ENCODE peak calls at places on chromosomes 16 and 17, in six cellular contexts. Q is body of pancreas, B is nephron progenitor cell, H is MCF 10A, M is transverse colon, V is HFFc6. X is an unnamed sample.

GRCh38 chr17:79742951-79743476 is 12.3 kb downstream of the ENPP7 start:
- DNase-seq in Q (no peak), B (no peak), H (no peak), M (no peak), V (no peak), X (no peak)

GRCh38 chr16:725463-726187 is 618 bp downstream of the CCDC78 start:
- DNase-seq in Q (no peak), B (no peak), H (no peak), M (no peak), V (no peak), X (no peak)

GRCh38 chr17:74862108-74862901 is 2.6 kb upstream of the GRIN2C start:
- DNase-seq in Q (no peak), B (peak), H (peak), M (peak), V (no peak), X (peak)

GRCh38 chr17:11730747-11731146 is 132.5 kb downstream of the DNAH9 start:
- DNase-seq in Q (no peak), B (no peak), H (no peak), M (no peak), V (no peak), X (no peak)

GRCh38 chr17:27226611-27227234 is 67.2 kb upstream of the WSB1 start:
- DNase-seq in Q (no peak), B (no peak), H (peak), M (no peak), V (peak), X (no peak)

GRCh38 chr16:58652741-58653140 is 23.1 kb upstream of the CNOT1 start:
- DNase-seq in Q (no peak), B (peak), H (peak), M (no peak), V (peak), X (no peak)

GRCh38 chr16:12339686-12340085 is 363.2 kb downstream of the SNX29 start:
- DNase-seq in Q (no peak), B (no peak), H (no peak), M (no peak), V (peak), X (no peak)

GRCh38 chr17:3167574-3167973 is 29.7 kb upstream of the OR1A2 start:
- DNase-seq in Q (peak), B (no peak), H (no peak), M (no peak), V (no peak), X (no peak)

GRCh38 chr17:4438162-4438944 is 4.6 kb downstream of the SPNS3 start:
- DNase-seq in Q (no peak), B (no peak), H (no peak), M (no peak), V (no peak), X (no peak)

GRCh38 chr16:29012913-29013641 is 28.2 kb downstream of the LAT start:
- DNase-seq in Q (no peak), B (no peak), H (no peak), M (no peak), V (no peak), X (no peak)

GRCh38 chr16:80024443-80024842 is 423.9 kb upstream of the MAF start:
- DNase-seq in Q (no peak), B (no peak), H (no peak), M (no peak), V (no peak), X (no peak)

GRCh38 chr16:68526143-68526781 is 12.8 kb upstream of the ZFP90 start:
- DNase-seq in Q (no peak), B (no peak), H (no peak), M (no peak), V (no peak), X (no peak)

GRCh38 chr17:50976951-50977472 is 110.9 kb upstream of the TOB1 start:
- DNase-seq in Q (no peak), B (no peak), H (no peak), M (no peak), V (no peak), X (no peak)

GRCh38 chr16:1871974-1872635 is at the start of gene MEIOB:
- DNase-seq in Q (peak), B (peak), H (no peak), M (peak), V (no peak), X (no peak)

GRCh38 chr17:6172642-6173330 is 102.6 kb downstream of the WSCD1 start:
- DNase-seq in Q (no peak), B (no peak), H (no peak), M (no peak), V (no peak), X (no peak)

DNA sequence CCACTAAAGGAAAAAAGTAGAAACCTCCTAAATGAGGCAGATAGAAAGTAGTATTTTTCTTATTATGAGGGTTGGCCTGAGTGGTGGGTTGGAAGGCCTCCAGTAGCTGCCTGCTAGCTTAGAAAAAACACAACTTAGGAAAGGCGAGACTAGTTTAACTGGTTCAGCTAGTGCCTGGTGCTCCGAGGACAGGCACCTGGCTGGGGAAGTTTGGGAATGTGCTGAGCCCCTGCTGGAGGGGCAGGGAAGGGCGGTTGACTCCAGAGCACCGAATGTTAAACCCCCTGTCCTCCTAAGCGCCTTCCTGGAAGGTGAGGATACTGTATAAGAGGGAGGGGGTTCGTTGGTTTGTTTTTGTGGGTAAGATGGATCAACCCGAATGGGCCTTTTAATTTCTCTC is 19.9 kb downstream of the LDHD start:
- DNase-seq in Q (peak), B (no peak), H (no peak), M (peak), V (no peak), X (no peak)
- TF ChIP-seq CTCF in Q (peak), B (peak), H (peak), M (peak), V (peak), X (peak)

DNA sequence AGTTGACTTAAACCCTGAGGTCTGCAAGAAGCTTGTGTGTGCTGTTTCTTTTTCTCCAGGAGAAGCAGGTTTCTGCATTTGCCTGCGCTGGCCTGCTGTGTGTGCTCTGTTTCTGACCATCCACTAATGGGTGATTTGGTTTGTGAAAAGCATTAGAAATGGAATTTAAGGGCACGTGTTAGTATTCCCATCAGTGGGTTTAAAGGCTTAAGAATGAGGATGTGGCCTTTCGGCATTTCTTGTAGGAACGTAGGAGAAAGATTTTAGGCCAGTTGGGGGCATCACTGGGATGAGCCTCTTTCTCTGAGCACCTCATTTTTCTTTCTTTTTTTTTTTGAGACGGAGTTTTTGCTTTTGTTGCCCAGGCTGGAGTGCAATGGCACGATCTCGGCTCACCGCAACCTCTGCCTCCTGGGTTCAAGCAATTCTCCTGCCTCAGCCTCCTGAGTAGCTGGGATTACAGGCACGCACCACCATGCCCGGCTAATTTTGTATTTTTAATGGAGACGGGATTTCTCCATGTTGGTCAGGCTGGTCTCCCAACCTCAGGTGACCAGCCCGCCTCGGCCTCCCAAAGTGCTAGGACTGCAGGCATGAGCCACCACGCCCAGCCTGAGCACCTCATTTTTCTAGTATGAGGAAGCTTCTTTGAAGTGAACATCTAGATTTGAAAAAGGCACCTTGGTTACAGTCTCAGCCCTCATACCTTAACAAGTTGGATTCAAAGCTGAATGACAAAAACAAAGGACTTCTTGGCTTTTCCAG is 110.3 kb downstream of the BANP start:
- DNase-seq in Q (no peak), B (no peak), H (no peak), M (no peak), V (no peak), X (no peak)
- TF ChIP-seq CTCF in Q (no peak), B (no peak), H (no peak), M (no peak), V (no peak), X (no peak)

DNA sequence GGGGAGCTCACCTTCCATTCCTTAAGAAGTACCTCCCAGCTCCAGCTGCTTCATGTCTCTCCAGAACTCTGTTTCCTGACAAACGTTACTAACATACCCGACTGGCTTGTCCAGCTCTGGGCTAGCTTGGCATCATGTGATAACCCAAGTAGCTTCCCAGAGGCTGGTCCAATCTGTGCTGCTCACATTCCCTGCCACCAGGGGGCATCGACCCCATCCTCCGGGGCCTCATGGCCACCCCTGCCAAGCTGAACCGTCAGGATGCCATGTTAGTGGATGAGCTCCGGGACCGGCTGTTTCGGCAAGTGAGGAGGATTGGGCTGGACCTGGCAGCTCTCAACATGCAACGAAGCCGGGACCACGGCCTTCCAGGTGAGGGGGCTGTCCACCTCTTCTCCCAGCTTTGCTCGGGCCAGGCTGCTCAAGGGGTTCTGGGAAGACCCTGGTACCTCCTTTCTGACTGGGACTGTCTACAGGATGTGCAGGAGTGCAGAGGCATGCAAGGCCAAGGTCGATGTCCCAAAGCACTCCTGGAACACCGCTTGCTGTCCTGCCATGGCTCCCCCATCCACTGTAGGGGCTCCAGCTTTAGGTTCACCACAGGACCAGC is 7.6 kb downstream of the EPX start:
- DNase-seq in Q (peak), B (peak), H (peak), M (peak), V (peak), X (no peak)
- TF ChIP-seq CTCF in Q (peak), B (peak), H (peak), M (peak), V (peak), X (peak)

DNA sequence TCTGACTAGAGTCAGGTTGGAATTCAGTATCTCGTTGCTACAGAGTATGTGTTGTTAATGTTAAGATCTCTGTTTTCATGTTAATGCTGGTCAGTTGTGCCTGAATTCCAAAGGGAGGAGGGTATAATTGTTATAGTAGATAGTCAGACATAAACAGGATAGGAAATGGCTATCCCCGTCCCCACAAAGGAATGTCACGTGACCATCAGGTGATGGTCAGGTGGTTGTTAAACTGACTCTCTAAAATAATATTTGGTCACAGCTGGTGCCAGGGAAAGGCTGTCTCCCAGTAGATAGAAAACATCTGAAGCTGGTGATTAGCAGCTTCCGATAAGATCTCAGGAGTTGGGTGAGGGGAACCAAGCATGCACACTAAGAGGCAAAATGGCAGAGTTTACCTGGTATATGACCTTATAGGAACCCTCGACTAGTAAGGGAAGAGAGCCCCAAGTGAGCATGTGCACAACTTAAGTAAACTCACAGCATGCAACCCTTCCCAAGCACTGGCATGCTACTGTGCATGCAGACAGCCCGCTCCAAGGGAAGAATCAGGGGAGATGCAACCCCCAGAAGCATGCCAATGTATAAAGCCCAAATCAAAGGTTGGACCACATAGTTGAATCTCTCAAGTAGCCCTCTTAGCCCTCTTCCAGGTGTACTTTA is 27.4 kb upstream of the SLC6A2 start:
- DNase-seq in Q (no peak), B (no peak), H (no peak), M (no peak), V (no peak), X (no peak)
- TF ChIP-seq CTCF in Q (no peak), B (no peak), H (no peak), M (no peak), V (no peak), X (no peak)

GRCh38 chr17:65531508-65532431 is 29.7 kb downstream of the AXIN2 start:
- DNase-seq in Q (peak), B (peak), H (no peak), M (peak), V (no peak), X (no peak)
- TF ChIP-seq CTCF in Q (no peak), B (peak), H (no peak), M (peak), V (peak), X (peak)

GRCh38 chr17:38582069-38582468 is 23.7 kb downstream of the SRCIN1 start:
- DNase-seq in Q (no peak), B (no peak), H (no peak), M (no peak), V (no peak), X (no peak)

GRCh38 chr17:38578641-38579480 is 26.9 kb downstream of the SRCIN1 start:
- DNase-seq in Q (no peak), B (peak), H (no peak), M (no peak), V (no peak), X (no peak)

GRCh38 chr17:38578229-38578628 is 27.5 kb downstream of the SRCIN1 start:
- DNase-seq in Q (no peak), B (peak), H (no peak), M (no peak), V (no peak), X (no peak)

GRCh38 chr17:38577645-38578173 is 28.0 kb downstream of the SRCIN1 start:
- DNase-seq in Q (no peak), B (no peak), H (no peak), M (no peak), V (no peak), X (no peak)

GRCh38 chr17:38579934-38580333 is 25.8 kb downstream of the SRCIN1 start:
- DNase-seq in Q (peak), B (peak), H (peak), M (no peak), V (no peak), X (no peak)
- TF ChIP-seq CTCF in Q (no peak), B (no peak), H (peak), M (no peak), V (peak), X (peak)

GRCh38 chr17:1628856-1629646 is 417 bp upstream of the SLC43A2 start:
- DNase-seq in Q (peak), B (peak), H (peak), M (peak), V (peak), X (no peak)
- TF ChIP-seq CTCF in Q (no peak), B (no peak), H (peak), M (peak), V (peak), X (peak)